ENCODE peak calls at places on chromosomes 12 and 14, in five cellular contexts. W is foreskin fibroblast, N is HepG2, M is fibroblast of lung, U is upper lobe of right lung. R is an unnamed sample.

GRCh38 chr14:73776194-73776537 is 62.0 kb upstream of the PNMA1 start:
- DNase-seq in W (peak; percentile 58), M (peak; percentile 67), U (no peak), N (no peak), R (no peak)

GRCh38 chr12:108722992-108723766 is 8.1 kb downstream of the CORO1C start:
- DNase-seq in N (no peak), M (peak; percentile 96), U (no peak), W (peak; percentile 87), R (no peak)

GRCh38 chr14:74867673-74868072 is 8.3 kb downstream of the PROX2 start:
- DNase-seq in W (peak; percentile 81), U (no peak), N (no peak), M (peak; percentile 59), R (peak; percentile 87)

GRCh38 chr14:50957296-50957695 is 13.0 kb upstream of the PYGL start:
- DNase-seq in U (no peak), M (peak; percentile 52), W (peak; percentile 47), N (no peak), R (no peak)

GRCh38 chr12:103688659-103689058 is 101.6 kb downstream of the STAB2 start:
- DNase-seq in U (no peak), W (no peak), M (no peak), N (no peak), R (no peak)

GRCh38 chr12:126912111-126912510 is 1354.9 kb upstream of the TMEM132C start:
- DNase-seq in U (no peak), N (no peak), M (no peak), W (no peak), R (no peak)

GRCh38 chr14:92949496-92950192 is 26.7 kb downstream of the CHGA start:
- DNase-seq in W (no peak), N (no peak), M (no peak), U (no peak), R (no peak)

GRCh38 chr12:131987552-131987951 is 37.8 kb downstream of the EP400 start:
- DNase-seq in M (no peak), W (no peak), U (no peak), N (no peak), R (no peak)

GRCh38 chr14:67837011-67837624 is 17.5 kb downstream of the RAD51B start:
- DNase-seq in U (no peak), N (peak; percentile 74), M (peak; percentile 83), W (peak; percentile 86), R (peak; percentile 61)

GRCh38 chr14:88707088-88707487 is 85.7 kb downstream of the EML5 start:
- DNase-seq in M (no peak), N (no peak), W (no peak), U (no peak), R (no peak)

GRCh38 chr14:20627337-20628032 is 14.0 kb downstream of the OR6S1 start:
- DNase-seq in U (no peak), N (no peak), M (no peak), W (no peak), R (no peak)

GRCh38 chr12:114439306-114439705 is 33.4 kb upstream of the TBX5 start:
- DNase-seq in N (no peak), M (no peak), U (no peak), W (no peak), R (no peak)

GRCh38 chr12:14510574-14510973 is 57.1 kb downstream of the PLBD1 start:
- DNase-seq in N (no peak), M (no peak), W (no peak), U (no peak), R (no peak)

GRCh38 chr12:14514946-14515345 is 52.7 kb downstream of the PLBD1 start:
- DNase-seq in W (peak; percentile 19), N (no peak), U (no peak), M (no peak), R (no peak)

DNA sequence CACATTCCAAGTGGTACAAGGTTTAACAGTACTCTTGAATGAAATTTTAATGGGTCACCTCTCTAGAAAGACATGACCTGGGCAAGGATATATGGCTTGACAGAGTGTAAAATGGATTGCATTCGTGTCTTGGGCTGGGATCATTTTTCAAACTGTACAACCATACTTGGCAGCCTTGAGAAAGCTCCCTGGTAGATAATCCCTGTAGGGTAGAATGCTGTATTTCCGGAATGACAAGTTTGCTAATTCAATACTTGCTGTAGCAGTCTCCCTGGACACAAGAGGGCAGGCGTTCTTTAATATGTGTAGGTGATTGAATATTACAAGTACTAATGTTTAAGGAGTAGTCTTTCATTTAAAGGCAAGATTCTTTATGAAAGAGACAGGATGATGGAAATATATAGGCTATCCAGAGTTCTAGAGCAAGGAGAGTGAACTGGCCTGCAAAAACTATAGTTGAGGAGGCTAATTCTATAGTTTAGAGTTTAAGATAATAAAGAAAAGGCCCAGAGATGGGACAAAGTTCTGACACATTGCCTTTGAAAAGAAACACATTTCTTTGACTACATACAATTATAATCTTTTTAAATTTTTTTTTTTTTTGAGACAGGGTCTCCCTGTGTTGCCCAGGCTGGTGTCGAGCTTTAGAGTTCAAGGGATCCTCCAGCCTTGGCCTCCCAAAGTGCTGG is 53.4 kb downstream of the PLBD1 start:
- DNase-seq in U (no peak), M (peak; percentile 24), W (peak; percentile 27), N (peak; percentile 5), R (peak; percentile 23)
- TF ChIP-seq CTCF in U (peak; percentile 45), M (no peak), W (no peak), N (peak; percentile 29), R (no peak)

GRCh38 chr12:69880566-69880965 is 55.5 kb downstream of the MYRFL start:
- DNase-seq in M (peak; percentile 53), U (no peak), N (no peak), W (no peak), R (no peak)
- TF ChIP-seq CTCF in M (no peak), U (no peak), N (no peak), W (no peak), R (no peak)

GRCh38 chr12:5022465-5023061 is 21.1 kb upstream of the KCNA5 start:
- DNase-seq in N (peak; percentile 28), U (no peak), W (peak; percentile 71), M (peak; percentile 32), R (peak; percentile 53)
- TF ChIP-seq CTCF in N (peak; percentile 87), U (peak; percentile 89), W (peak; percentile 94), M (peak; percentile 83), R (peak; percentile 88)

GRCh38 chr12:61137677-61138380 is 1122.4 kb upstream of the USP15 start:
- DNase-seq in U (no peak), M (no peak), N (no peak), W (no peak), R (no peak)

DNA sequence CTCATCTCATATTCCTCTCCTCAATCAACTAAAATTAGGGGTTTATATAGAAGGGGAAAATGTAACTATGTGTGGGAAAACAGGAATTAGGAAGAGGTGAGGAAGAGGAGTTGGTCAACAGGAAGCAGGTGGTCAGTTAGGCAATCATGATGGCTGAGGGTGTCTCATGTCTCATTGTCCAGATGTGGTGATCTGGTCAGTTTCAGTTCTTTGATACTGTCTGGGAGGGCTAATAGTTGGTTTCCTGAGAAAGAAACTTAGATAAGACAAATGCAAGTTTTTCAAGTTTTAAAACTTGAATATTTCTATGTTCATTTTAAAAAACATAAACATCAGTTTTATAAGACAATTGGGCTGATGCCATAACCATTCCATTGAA is 1121.8 kb upstream of the USP15 start:
- DNase-seq in M (no peak), N (no peak), U (no peak), W (no peak), R (no peak)
- TF ChIP-seq CTCF in M (no peak), N (no peak), U (no peak), W (no peak), R (no peak)

GRCh38 chr12:130401703-130402102 is 64.0 kb downstream of the PIWIL1 start:
- DNase-seq in M (no peak), N (peak; percentile 12), U (no peak), W (no peak), R (no peak)
- TF ChIP-seq CTCF in M (no peak), N (peak; percentile 53), U (no peak), W (no peak), R (no peak)

GRCh38 chr14:59583755-59584154 is 7.1 kb upstream of the CCDC175 start:
- DNase-seq in N (no peak), M (peak; percentile 68), W (peak; percentile 35), U (no peak), R (no peak)
- TF ChIP-seq CTCF in N (no peak), M (peak; percentile 13), W (no peak), U (no peak), R (no peak)